ENCODE peak calls at places on chromosomes 3 and 15, in seven cellular contexts. One of them, this sample, is unnamed.

GRCh38 chr15:80588801-80589200 is 106.3 kb upstream of the ABHD17C start:
- DNase-seq in T-helper 2 cell: no peak
- DNase-seq in nucleus accumbens: no peak
- DNase-seq in SW480: no peak
- DNase-seq in stromal cell of bone marrow: peak
- DNase-seq in GM23338: no peak
- DNase-seq in left colon: no peak
- DNase-seq in this sample: no peak

GRCh38 chr15:65077981-65078352 is 1.4 kb downstream of the KBTBD13 start:
- DNase-seq in nucleus accumbens: peak
- DNase-seq in stromal cell of bone marrow: no peak
- DNase-seq in T-helper 2 cell: peak
- DNase-seq in SW480: no peak
- DNase-seq in GM23338: peak
- DNase-seq in left colon: peak
- DNase-seq in this sample: no peak

GRCh38 chr15:68298336-68298735 is 20.8 kb downstream of the FEM1B start:
- DNase-seq in SW480: no peak
- DNase-seq in nucleus accumbens: no peak
- DNase-seq in GM23338: no peak
- DNase-seq in left colon: no peak
- DNase-seq in T-helper 2 cell: no peak
- DNase-seq in stromal cell of bone marrow: no peak
- DNase-seq in this sample: no peak

GRCh38 chr15:72397780-72398179 is 325 bp upstream of the TMEM202 start:
- DNase-seq in stromal cell of bone marrow: no peak
- DNase-seq in left colon: no peak
- DNase-seq in GM23338: no peak
- DNase-seq in T-helper 2 cell: no peak
- DNase-seq in nucleus accumbens: no peak
- DNase-seq in SW480: no peak
- DNase-seq in this sample: no peak

GRCh38 chr3:157109267-157110141 is 50.4 kb downstream of the CCNL1 start:
- DNase-seq in SW480: no peak
- DNase-seq in left colon: no peak
- DNase-seq in nucleus accumbens: no peak
- DNase-seq in T-helper 2 cell: no peak
- DNase-seq in stromal cell of bone marrow: no peak
- DNase-seq in GM23338: no peak
- DNase-seq in this sample: no peak

GRCh38 chr3:113241292-113242033 is 30.1 kb downstream of the BOC start:
- DNase-seq in nucleus accumbens: no peak
- DNase-seq in stromal cell of bone marrow: no peak
- DNase-seq in GM23338: peak
- DNase-seq in SW480: no peak
- DNase-seq in T-helper 2 cell: no peak
- DNase-seq in left colon: no peak
- DNase-seq in this sample: no peak

GRCh38 chr3:139286825-139287224 is 57.0 kb upstream of the MRPS22 start:
- DNase-seq in T-helper 2 cell: no peak
- DNase-seq in SW480: no peak
- DNase-seq in nucleus accumbens: no peak
- DNase-seq in stromal cell of bone marrow: no peak
- DNase-seq in GM23338: no peak
- DNase-seq in left colon: no peak
- DNase-seq in this sample: no peak

GRCh38 chr3:43794776-43795175 is 104.0 kb downstream of the ABHD5 start:
- DNase-seq in SW480: no peak
- DNase-seq in GM23338: no peak
- DNase-seq in stromal cell of bone marrow: no peak
- DNase-seq in nucleus accumbens: no peak
- DNase-seq in T-helper 2 cell: no peak
- DNase-seq in left colon: no peak
- DNase-seq in this sample: no peak

GRCh38 chr3:43073836-43074220 is 32.1 kb downstream of the POMGNT2 start:
- DNase-seq in GM23338: no peak
- DNase-seq in T-helper 2 cell: no peak
- DNase-seq in nucleus accumbens: peak
- DNase-seq in SW480: no peak
- DNase-seq in stromal cell of bone marrow: no peak
- DNase-seq in left colon: no peak
- DNase-seq in this sample: no peak

GRCh38 chr3:138062626-138063025 is 52.7 kb downstream of the CLDN18 start:
- DNase-seq in left colon: no peak
- DNase-seq in T-helper 2 cell: no peak
- DNase-seq in nucleus accumbens: no peak
- DNase-seq in stromal cell of bone marrow: peak
- DNase-seq in SW480: no peak
- DNase-seq in GM23338: no peak
- DNase-seq in this sample: no peak

GRCh38 chr3:189365609-189366564 is 194.1 kb downstream of the TPRG1 start:
- DNase-seq in GM23338: no peak
- DNase-seq in nucleus accumbens: no peak
- DNase-seq in SW480: no peak
- DNase-seq in T-helper 2 cell: no peak
- DNase-seq in left colon: no peak
- DNase-seq in stromal cell of bone marrow: peak
- DNase-seq in this sample: no peak

GRCh38 chr3:171944109-171945016 is 95.0 kb upstream of the FNDC3B start:
- DNase-seq in nucleus accumbens: no peak
- DNase-seq in T-helper 2 cell: no peak
- DNase-seq in stromal cell of bone marrow: no peak
- DNase-seq in SW480: no peak
- DNase-seq in GM23338: no peak
- DNase-seq in left colon: no peak
- DNase-seq in this sample: no peak

GRCh38 chr15:52496776-52497470 is 31.8 kb downstream of the MYO5A start:
- DNase-seq in GM23338: no peak
- DNase-seq in left colon: no peak
- DNase-seq in T-helper 2 cell: no peak
- DNase-seq in SW480: peak
- DNase-seq in nucleus accumbens: no peak
- DNase-seq in stromal cell of bone marrow: peak
- DNase-seq in this sample: no peak

GRCh38 chr3:156646958-156647357 is 27.4 kb upstream of the TIPARP start:
- DNase-seq in T-helper 2 cell: no peak
- DNase-seq in nucleus accumbens: no peak
- DNase-seq in SW480: no peak
- DNase-seq in GM23338: no peak
- DNase-seq in stromal cell of bone marrow: no peak
- DNase-seq in left colon: no peak
- DNase-seq in this sample: no peak

GRCh38 chr3:126745760-126746394 is 41.8 kb downstream of the CHCHD6 start:
- DNase-seq in GM23338: no peak
- DNase-seq in left colon: peak
- DNase-seq in stromal cell of bone marrow: no peak
- DNase-seq in nucleus accumbens: no peak
- DNase-seq in SW480: no peak
- DNase-seq in T-helper 2 cell: no peak
- DNase-seq in this sample: no peak

GRCh38 chr3:188749010-188749617 is 422.7 kb upstream of the TPRG1 start:
- DNase-seq in left colon: no peak
- DNase-seq in GM23338: peak
- DNase-seq in SW480: no peak
- DNase-seq in stromal cell of bone marrow: no peak
- DNase-seq in nucleus accumbens: no peak
- DNase-seq in T-helper 2 cell: peak
- DNase-seq in this sample: no peak

GRCh38 chr3:33360136-33360825 is 79.9 kb downstream of the UBP1 start:
- DNase-seq in nucleus accumbens: no peak
- DNase-seq in left colon: no peak
- DNase-seq in GM23338: no peak
- DNase-seq in SW480: peak
- DNase-seq in T-helper 2 cell: no peak
- DNase-seq in stromal cell of bone marrow: peak
- DNase-seq in this sample: no peak

This sample was measured in type B pancreatic cell.